ENCODE peak calls at places on chromosomes 12 and 14, in ten cellular contexts. U, X, Q, S, I, F, B, A, R and M are unnamed samples.

GRCh38 chr12:106519587-106519986 is 63.2 kb upstream of the RFX4 start:
- DNase-seq in I (no peak), A (no peak), X (no peak), F (no peak), S (no peak), U (no peak), Q (no peak), R (peak), B (no peak), M (no peak)

GRCh38 chr14:75247286-75247922 is 31.2 kb upstream of the FOS start:
- DNase-seq in Q (no peak), R (no peak), I (no peak), A (no peak), F (no peak), U (no peak), X (no peak), B (peak), S (no peak), M (peak)

GRCh38 chr12:98475565-98475908 is 39.9 kb upstream of the TMPO start:
- DNase-seq in I (no peak), F (no peak), Q (no peak), S (no peak), U (no peak), R (no peak), A (no peak), B (no peak), X (no peak), M (no peak)

GRCh38 chr12:97943359-97943758 is 480.8 kb downstream of the RMST start:
- DNase-seq in S (no peak), B (no peak), R (no peak), U (no peak), I (no peak), Q (no peak), X (no peak), F (no peak), A (no peak), M (no peak)

GRCh38 chr14:68514611-68515194 is 278.2 kb downstream of the ZFP36L1 start:
- DNase-seq in I (no peak), A (no peak), F (no peak), U (no peak), R (no peak), Q (no peak), B (no peak), S (no peak), X (no peak), M (no peak)

GRCh38 chr14:66476964-66477363 is 9.2 kb upstream of the CCDC196 start:
- DNase-seq in X (no peak), U (no peak), A (no peak), R (peak), Q (no peak), F (no peak), I (peak), B (no peak), S (no peak), M (no peak)

GRCh38 chr12:30692470-30692869 is 3.2 kb downstream of the IPO8 start:
- DNase-seq in Q (no peak), S (no peak), A (no peak), U (no peak), R (no peak), B (no peak), X (no peak), F (no peak), I (peak), M (no peak)

GRCh38 chr14:34794941-34795340 is 80.2 kb downstream of the BAZ1A start:
- DNase-seq in F (no peak), B (no peak), X (no peak), I (no peak), U (no peak), A (no peak), Q (no peak), S (no peak), R (no peak), M (no peak)

GRCh38 chr12:45726594-45727300 is 2.8 kb upstream of the ARID2 start:
- DNase-seq in Q (peak), A (no peak), F (peak), I (no peak), B (peak), R (peak), X (peak), S (peak), U (no peak), M (peak)

GRCh38 chr12:65269603-65270002 is 8.9 kb upstream of the MSRB3 start:
- DNase-seq in B (no peak), A (no peak), U (no peak), X (no peak), I (peak), S (no peak), Q (no peak), R (no peak), F (no peak), M (no peak)

DNA sequence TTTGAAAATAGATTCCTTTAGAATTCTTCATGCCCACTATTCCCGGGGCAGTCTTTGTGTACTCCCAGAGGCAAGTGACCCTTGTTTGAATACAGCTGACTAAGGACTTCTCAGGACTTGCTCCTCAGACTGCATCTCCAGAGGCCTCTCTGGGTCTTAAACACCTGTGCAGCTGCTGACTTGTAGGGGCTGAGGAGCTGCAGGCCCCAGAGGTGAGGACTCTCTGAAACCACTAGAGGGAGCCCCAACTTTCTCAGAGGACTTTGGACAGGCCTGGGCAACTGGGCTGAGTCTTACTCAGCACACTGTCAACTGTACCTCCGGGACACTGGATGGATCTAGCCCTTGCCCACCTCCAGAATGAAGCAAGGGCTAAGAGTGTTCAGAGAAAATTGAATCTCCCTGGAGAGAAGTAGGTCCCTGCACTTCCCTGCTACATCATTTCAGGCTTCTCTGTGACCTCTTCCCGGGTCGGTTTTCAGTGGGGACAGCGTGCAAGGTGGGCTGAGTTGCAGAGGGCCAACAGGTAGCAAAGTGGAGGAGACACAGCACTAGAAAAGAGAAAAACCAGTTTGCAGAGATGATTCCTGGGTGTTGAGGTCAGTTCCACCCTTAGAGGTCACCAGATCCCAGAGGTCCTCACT is 164.6 kb downstream of the TMEM117 start:
- DNase-seq in X (peak), S (no peak), B (no peak), U (no peak), R (peak), I (peak), Q (no peak), F (no peak), A (peak), M (peak)
- TF ChIP-seq CTCF in X (peak), S (peak), B (peak), U (peak), R (peak), I (peak), Q (peak), F (no peak), A (peak), M (peak)

DNA sequence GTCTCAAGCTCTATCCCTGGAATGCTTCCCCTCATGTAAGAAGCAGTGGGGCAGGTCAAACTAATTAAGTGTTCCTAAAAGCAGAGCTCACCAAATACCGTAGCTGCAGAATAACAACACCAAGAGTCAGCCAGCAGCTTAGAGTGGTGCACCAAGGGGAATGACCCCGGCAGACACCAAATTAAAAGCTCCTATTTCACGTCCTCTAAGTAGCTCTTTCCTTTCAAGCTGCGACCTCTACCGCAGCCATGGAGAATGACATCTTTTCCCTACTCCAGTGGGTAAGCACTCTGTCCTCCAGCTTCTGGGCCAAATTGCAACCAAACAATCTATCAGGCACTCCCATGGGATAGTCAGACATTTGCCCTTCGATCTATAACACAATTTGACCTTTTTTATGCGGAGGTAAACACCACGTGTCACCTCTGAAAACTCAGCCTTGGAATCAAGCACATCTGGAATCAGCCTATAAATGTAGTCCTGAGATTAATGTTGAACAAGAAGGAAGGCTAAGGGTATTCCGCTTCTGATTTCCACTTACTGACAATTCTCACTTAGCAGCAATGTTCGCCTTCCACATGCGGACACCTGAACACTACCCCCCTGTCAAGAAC is 67.6 kb upstream of the CDKN3 start:
- DNase-seq in B (no peak), F (peak), Q (no peak), U (no peak), S (peak), I (peak), A (no peak), X (peak), R (peak), M (peak)
- TF ChIP-seq CTCF in B (peak), F (peak), Q (peak), U (peak), S (peak), I (peak), A (peak), X (peak), R (peak), M (peak)

GRCh38 chr12:128190614-128191013 is 76.4 kb upstream of the TMEM132C start:
- DNase-seq in S (no peak), A (no peak), Q (no peak), B (no peak), I (no peak), F (no peak), R (peak), U (no peak), X (no peak), M (no peak)
- TF ChIP-seq CTCF in S (peak), A (no peak), Q (no peak), B (no peak), I (no peak), F (no peak), R (peak), U (no peak), X (no peak), M (no peak)

GRCh38 chr12:48816148-48816854 is 2.0 kb upstream of the CACNB3 start:
- DNase-seq in Q (no peak), U (no peak), F (no peak), B (no peak), R (no peak), I (no peak), S (no peak), A (no peak), X (no peak), M (no peak)

GRCh38 chr12:48820406-48820805 is 2.1 kb downstream of the CACNB3 start:
- DNase-seq in F (no peak), U (no peak), X (no peak), S (no peak), A (no peak), R (no peak), I (no peak), B (no peak), Q (no peak), M (no peak)

GRCh38 chr12:48819986-48820385 is 1.7 kb downstream of the CACNB3 start:
- DNase-seq in R (no peak), S (no peak), A (no peak), Q (no peak), X (no peak), F (no peak), I (no peak), U (no peak), B (no peak), M (no peak)

GRCh38 chr12:48817957-48818830 is at the start of gene CACNB3:
- DNase-seq in B (peak), S (peak), X (peak), Q (peak), I (peak), R (peak), A (no peak), F (peak), U (no peak), M (peak)

DNA sequence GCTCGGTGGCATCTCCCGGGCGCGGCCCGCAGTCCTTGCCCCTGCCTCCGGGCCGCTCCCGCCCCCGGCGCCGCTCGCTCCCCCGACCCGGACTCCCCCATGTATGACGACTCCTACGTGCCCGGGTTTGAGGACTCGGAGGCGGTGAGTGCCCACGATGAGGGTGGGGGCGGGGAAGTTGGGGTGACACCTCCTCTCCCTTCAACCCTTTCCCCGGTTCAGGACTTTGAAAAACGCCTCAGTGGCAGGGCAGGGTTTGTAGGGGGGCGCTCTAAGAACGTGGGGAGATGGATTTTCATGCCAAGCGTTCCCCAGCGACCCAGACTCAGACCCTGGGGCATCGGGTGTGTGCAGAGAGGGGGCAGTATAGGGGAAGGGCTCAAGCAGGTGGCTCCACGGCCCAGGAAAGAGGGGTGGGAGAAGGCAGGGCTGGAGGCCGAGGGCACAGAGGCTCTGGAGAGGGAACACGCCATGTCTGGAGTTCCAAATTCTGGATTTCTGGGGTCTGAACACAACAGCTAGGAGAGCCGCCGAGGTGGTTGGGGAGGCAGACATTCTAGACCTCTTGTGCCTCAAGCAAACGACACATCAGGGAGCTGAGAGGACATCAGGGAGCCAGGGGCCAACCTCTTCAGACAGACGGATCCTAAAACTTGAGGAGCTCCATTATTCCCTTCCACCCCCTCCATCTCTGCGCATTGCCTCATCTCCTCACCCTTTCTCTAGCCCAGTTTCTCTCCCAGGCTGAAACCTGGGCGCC is 715 bp downstream of the CACNB3 start:
- DNase-seq in F (no peak), Q (no peak), A (no peak), I (peak), R (no peak), B (no peak), X (peak), U (no peak), S (no peak), M (no peak)
- TF ChIP-seq CTCF in F (no peak), Q (no peak), A (peak), I (no peak), R (peak), B (no peak), X (no peak), U (peak), S (peak), M (peak)